ENCODE peak calls at places on chromosomes 4 and X, in six cellular contexts. B is HepG2, L is HCT116, A is SK-N-SH, C is H1, D is K562. N is an unnamed sample.

GRCh38 chr4:185634066-185634652 is 98.9 kb upstream of the PDLIM3 start:
- DNase-seq in D (peak), C (no peak), B (peak), L (peak), A (peak), N (no peak)

GRCh38 chrX:133726211-133726630 is 259.2 kb downstream of the GPC3 start:
- DNase-seq in D (no peak), L (peak), A (no peak), B (peak), C (no peak), N (no peak)

GRCh38 chr4:187608001-187608421 is 387.6 kb upstream of the ZFP42 start:
- DNase-seq in L (no peak), D (no peak), C (no peak), A (no peak), B (no peak), N (no peak)

GRCh38 chr4:159048166-159048886 is 54.6 kb upstream of the RAPGEF2 start:
- DNase-seq in B (peak), D (peak), C (no peak), A (peak), L (no peak), N (peak)

GRCh38 chrX:108036298-108036973 is 8.4 kb upstream of the VSIG1 start:
- DNase-seq in L (no peak), C (no peak), A (no peak), B (peak), D (peak), N (no peak)

GRCh38 chrX:131812847-131813825 is 210.0 kb upstream of the STK26 start:
- DNase-seq in C (no peak), A (peak), D (peak), L (no peak), B (no peak), N (peak)

GRCh38 chrX:37378399-37378798 is 29.2 kb downstream of the PRRG1 start:
- DNase-seq in L (no peak), C (no peak), D (no peak), A (no peak), B (no peak), N (no peak)

GRCh38 chrX:14076639-14077038 is 46.9 kb upstream of the GEMIN8 start:
- DNase-seq in B (no peak), L (no peak), C (no peak), A (no peak), D (no peak), N (no peak)

GRCh38 chr4:123616970-123617392 is 220.4 kb downstream of the SPRY1 start:
- DNase-seq in L (no peak), D (no peak), A (peak), B (no peak), C (no peak), N (no peak)

GRCh38 chrX:103782640-103783039 is 6.0 kb downstream of the PLP1 start:
- DNase-seq in D (no peak), A (no peak), L (no peak), C (no peak), B (no peak), N (no peak)

GRCh38 chr4:40234519-40235039 is 37.7 kb downstream of the RHOH start:
- DNase-seq in B (no peak), C (no peak), L (no peak), A (no peak), D (no peak), N (no peak)

GRCh38 chrX:9494806-9495205 is 29.9 kb downstream of the TBL1X start:
- DNase-seq in D (peak), C (no peak), A (no peak), L (no peak), B (no peak), N (no peak)

GRCh38 chr4:82629238-82630000 is 67.6 kb upstream of the TMEM150C start:
- DNase-seq in L (no peak), D (no peak), C (no peak), A (no peak), B (no peak), N (no peak)

GRCh38 chrX:15233416-15234015 is 36.4 kb downstream of the ASB9 start:
- DNase-seq in C (no peak), A (no peak), L (no peak), B (no peak), D (no peak), N (no peak)

GRCh38 chrX:123736333-123736921 is 3.6 kb upstream of the THOC2 start:
- DNase-seq in A (peak), L (no peak), D (no peak), C (no peak), B (no peak), N (no peak)

GRCh38 chr4:159823743-159824142 is 720.9 kb downstream of the RAPGEF2 start:
- DNase-seq in A (no peak), C (no peak), B (no peak), L (no peak), D (no peak), N (no peak)

DNA sequence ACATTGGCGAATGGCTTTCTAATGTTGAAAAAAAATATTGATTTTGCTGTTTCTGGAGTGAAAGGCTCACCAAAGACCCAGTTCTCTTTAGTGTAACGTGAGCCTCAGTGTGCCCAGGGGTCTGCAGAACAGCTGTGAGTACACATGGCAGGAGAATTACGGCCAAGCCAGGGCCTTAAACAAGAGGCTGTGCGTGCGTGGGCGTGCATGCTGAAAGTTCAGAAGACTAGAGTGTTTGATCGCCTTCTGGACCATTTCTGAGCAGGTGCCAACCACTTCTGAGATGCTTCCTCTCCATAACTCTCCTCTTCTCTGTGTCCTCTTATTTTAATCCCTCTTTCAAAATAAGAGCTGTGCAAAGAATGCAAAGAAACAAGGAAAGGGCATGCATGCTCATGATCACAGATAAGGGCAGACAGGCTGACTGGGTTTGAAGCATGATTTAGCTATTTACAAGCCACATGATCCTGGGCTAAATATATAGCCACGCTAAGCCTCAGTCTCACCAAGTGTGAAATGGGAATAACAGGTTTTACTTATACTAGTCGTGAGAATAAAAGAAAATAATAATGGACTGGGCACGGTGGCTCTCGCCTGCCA is 9.9 kb downstream of the PHEX start:
- DNase-seq in B (no peak), A (no peak), C (no peak), L (no peak), D (peak), N (no peak)
- TF ChIP-seq JUND in B (no peak), A (no peak), C (no peak), L (no peak), D (no peak), N (no peak)

GRCh38 chr4:41360214-41360910 is 103.6 kb downstream of the UCHL1 start:
- DNase-seq in L (no peak), B (no peak), D (peak), A (peak), C (peak), N (peak)

GRCh38 chr4:41359069-41359769 is 102.5 kb downstream of the UCHL1 start:
- DNase-seq in C (peak), L (no peak), A (peak), B (no peak), D (no peak), N (no peak)

GRCh38 chr4:41360911-41361830 is 104.4 kb downstream of the UCHL1 start:
- DNase-seq in B (no peak), D (no peak), A (peak), L (no peak), C (peak), N (peak)

GRCh38 chr4:41359836-41360213 is 103.1 kb downstream of the UCHL1 start:
- DNase-seq in A (no peak), D (no peak), L (no peak), C (no peak), B (no peak), N (no peak)

GRCh38 chr4:41358626-41359025 is 101.9 kb downstream of the UCHL1 start:
- DNase-seq in C (no peak), B (no peak), A (peak), D (no peak), L (no peak), N (no peak)
- TF ChIP-seq JUND in C (no peak), B (no peak), A (no peak), D (no peak), L (no peak), N (no peak)

GRCh38 chr4:23373269-23373668 is 516.6 kb downstream of the PPARGC1A start:
- DNase-seq in B (no peak), D (peak), A (no peak), L (no peak), C (no peak), N (peak)
- TF ChIP-seq JUND in B (no peak), D (no peak), A (no peak), L (no peak), C (no peak), N (no peak)

DNA sequence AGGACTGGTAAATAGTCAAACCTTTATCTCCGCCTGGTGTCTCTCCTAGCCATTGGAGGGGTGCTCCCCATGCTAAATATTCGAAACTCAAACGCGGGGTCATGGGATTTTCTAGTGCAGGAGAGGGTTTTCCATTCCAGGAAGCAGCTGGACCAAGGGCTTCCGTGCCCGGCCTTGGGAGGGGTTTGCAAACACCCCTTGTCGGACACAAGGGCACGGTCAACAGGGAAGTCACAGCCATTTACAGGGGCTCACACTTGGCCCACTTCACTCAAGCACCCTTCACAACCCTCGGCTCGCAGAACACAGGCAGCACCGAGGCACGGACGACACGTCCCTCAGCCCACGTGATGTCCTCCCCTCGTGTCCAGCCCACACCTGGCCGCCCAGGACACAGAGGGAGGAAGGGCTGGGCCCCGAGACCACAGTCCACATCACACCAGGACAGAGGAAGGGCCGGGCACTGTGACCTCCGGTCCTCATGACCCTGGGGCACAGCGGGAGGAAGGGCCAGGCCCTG is 10.3 kb upstream of the PLCXD1 start:
- DNase-seq in C (no peak), B (no peak), D (no peak), L (no peak), A (no peak), N (no peak)
- TF ChIP-seq JUND in C (no peak), B (no peak), D (no peak), L (no peak), A (no peak), N (no peak)